ENCODE peak calls at places on chromosomes 7 and 10, in six cellular contexts. D, V, L, R, T and N are unnamed samples.

GRCh38 chr10:75281980-75282379 is 46.2 kb upstream of the COMTD1 start:
- DNase-seq in D (no peak), V (no peak), L (no peak), R (no peak), T (peak; percentile 32), N (no peak)

GRCh38 chr10:126130291-126130710 is 233.9 kb downstream of the FANK1 start:
- DNase-seq in D (no peak), V (peak; percentile 33), L (peak; percentile 68), R (peak; percentile 82), T (no peak), N (no peak)

GRCh38 chr7:149454006-149454405 is 6.9 kb downstream of the ZNF777 start:
- DNase-seq in D (no peak), V (no peak), L (no peak), R (no peak), T (no peak), N (no peak)

GRCh38 chr10:126661841-126662520 is 8.5 kb downstream of the C10orf90 start:
- DNase-seq in D (no peak), V (no peak), L (peak; percentile 95), R (peak; percentile 93), T (no peak), N (no peak)

GRCh38 chr7:151019130-151019447 is 5.2 kb downstream of the ATG9B start:
- DNase-seq in D (no peak), V (no peak), L (no peak), R (no peak), T (no peak), N (no peak)

GRCh38 chr10:1487288-1487687 is 250.0 kb downstream of the ADARB2 start:
- DNase-seq in D (no peak), V (no peak), L (no peak), R (no peak), T (no peak), N (no peak)

GRCh38 chr7:38932509-38933168 is 23.6 kb upstream of the VPS41 start:
- DNase-seq in D (peak; percentile 90), V (peak; percentile 25), L (peak; percentile 4), R (peak; percentile 48), T (peak; percentile 78), N (no peak)

GRCh38 chr10:83991986-83992753 is 147.1 kb upstream of the GHITM start:
- DNase-seq in D (peak; percentile 91), V (no peak), L (no peak), R (no peak), T (peak; percentile 81), N (no peak)

GRCh38 chr7:76296743-76297740 is 5.4 kb upstream of the HSPB1 start:
- DNase-seq in D (no peak), V (peak; percentile 93), L (peak; percentile 84), R (peak; percentile 93), T (no peak), N (no peak)

GRCh38 chr7:22350466-22351328 is 6.3 kb downstream of the RAPGEF5 start:
- DNase-seq in D (no peak), V (peak; percentile 11), L (peak; percentile 67), R (no peak), T (peak; percentile 73), N (no peak)

GRCh38 chr7:111012152-111012551 is 78.8 kb upstream of the LRRN3 start:
- DNase-seq in D (no peak), V (peak; percentile 36), L (no peak), R (peak; percentile 52), T (no peak), N (no peak)

GRCh38 chr10:106111241-106111640 is 1053.3 kb downstream of the SORCS1 start:
- DNase-seq in D (no peak), V (peak; percentile 1), L (no peak), R (peak; percentile 60), T (no peak), N (no peak)

GRCh38 chr7:132519936-132520335 is 56.3 kb downstream of the PLXNA4 start:
- DNase-seq in D (no peak), V (no peak), L (peak; percentile 48), R (no peak), T (peak; percentile 49), N (no peak)

GRCh38 chr7:2191026-2191425 is 41.7 kb downstream of the MAD1L1 start:
- DNase-seq in D (no peak), V (no peak), L (peak; percentile 61), R (no peak), T (no peak), N (no peak)

GRCh38 chr10:78349165-78349516 is 315.5 kb downstream of the RPS24 start:
- DNase-seq in D (peak; percentile 34), V (no peak), L (no peak), R (no peak), T (no peak), N (no peak)

GRCh38 chr7:132402751-132403245 is 173.5 kb downstream of the PLXNA4 start:
- DNase-seq in D (no peak), V (no peak), L (peak; percentile 97), R (peak; percentile 81), T (no peak), N (no peak)

GRCh38 chr7:79980376-79980775 is 154.3 kb upstream of the GNAI1 start:
- DNase-seq in D (no peak), V (no peak), L (no peak), R (no peak), T (no peak), N (no peak)

GRCh38 chr7:79977481-79977880 is 157.2 kb upstream of the GNAI1 start:
- DNase-seq in D (no peak), V (no peak), L (no peak), R (no peak), T (no peak), N (no peak)

GRCh38 chr7:79984210-79984609 is 150.4 kb upstream of the GNAI1 start:
- DNase-seq in D (no peak), V (peak; percentile 73), L (peak; percentile 61), R (peak; percentile 12), T (no peak), N (no peak)

GRCh38 chr7:79979437-79979836 is 155.2 kb upstream of the GNAI1 start:
- DNase-seq in D (no peak), V (peak; percentile 92), L (peak; percentile 20), R (peak; percentile 67), T (no peak), N (peak; percentile 59)

DNA sequence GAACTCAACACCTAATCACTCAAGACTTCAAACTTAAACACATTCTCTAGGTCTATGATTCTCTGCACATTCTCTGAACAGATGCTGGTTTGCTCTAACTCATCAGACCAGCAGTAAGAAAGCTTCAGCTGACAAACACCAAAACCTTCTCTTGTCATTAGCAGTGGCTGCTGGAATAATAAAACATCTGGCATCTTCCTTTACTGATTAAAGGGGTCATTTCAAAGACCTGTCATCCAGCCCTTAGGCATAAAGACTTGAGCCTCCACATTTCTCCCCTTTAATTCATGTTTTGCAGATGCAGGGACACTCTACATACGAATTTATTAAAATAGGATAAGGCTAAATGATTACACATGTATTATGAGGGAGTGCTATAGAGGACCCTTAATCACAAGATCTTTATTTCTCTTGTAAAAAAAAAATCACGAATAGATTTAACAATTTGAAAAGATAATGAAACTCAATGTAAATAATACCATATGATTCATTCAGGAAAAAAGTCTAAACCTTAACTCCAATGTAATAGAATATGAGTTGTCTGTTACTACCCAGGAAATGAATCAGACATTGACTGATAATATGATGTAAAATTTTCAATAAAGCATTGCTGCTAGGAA is 152.4 kb upstream of the GNAI1 start:
- DNase-seq in D (no peak), V (peak; percentile 84), L (peak; percentile 57), R (peak; percentile 52), T (no peak), N (peak; percentile 80)
- H3K4me3 ChIP-seq in D (no peak overlapping the region), V (no peak overlapping the region), L (no peak overlapping the region), R (no peak overlapping the region), T (no peak overlapping the region), N (no peak overlapping the region)

GRCh38 chr7:45088146-45088701 is 545 bp downstream of the NACAD start:
- DNase-seq in D (no peak), V (no peak), L (no peak), R (no peak), T (no peak), N (no peak)
- H3K4me3 ChIP-seq in D (peak overlapping the region; percentile 29), V (peak overlapping the region; percentile 62), L (peak overlapping the region; percentile 50), R (peak overlapping the region; percentile 16), T (no peak overlapping the region), N (peak overlapping the region; percentile 47)

DNA sequence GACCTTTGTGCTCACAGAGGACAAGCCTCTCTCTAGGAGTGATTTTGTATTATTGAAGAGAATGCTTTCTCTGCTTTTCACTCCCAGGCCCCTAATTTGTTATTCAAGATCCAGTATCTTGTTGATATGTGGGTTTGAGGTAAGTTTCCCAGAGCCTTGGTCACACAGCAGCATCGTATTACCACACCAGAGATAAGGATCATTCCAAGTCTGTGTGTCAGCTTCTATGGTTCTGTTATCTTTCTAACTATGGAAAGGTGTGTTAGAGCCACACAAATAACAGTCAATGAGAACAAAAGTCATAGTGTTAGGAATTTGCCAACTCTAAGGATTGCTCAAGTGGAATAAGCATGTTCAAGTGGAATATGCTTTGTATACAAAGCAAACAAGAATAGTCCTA is 1208.3 kb downstream of the GATA3 start:
- DNase-seq in D (no peak), V (peak; percentile 1), L (peak; percentile 64), R (no peak), T (peak; percentile 70), N (no peak)
- H3K4me3 ChIP-seq in D (no peak overlapping the region), V (no peak overlapping the region), L (no peak overlapping the region), R (no peak overlapping the region), T (no peak overlapping the region), N (no peak overlapping the region)

DNA sequence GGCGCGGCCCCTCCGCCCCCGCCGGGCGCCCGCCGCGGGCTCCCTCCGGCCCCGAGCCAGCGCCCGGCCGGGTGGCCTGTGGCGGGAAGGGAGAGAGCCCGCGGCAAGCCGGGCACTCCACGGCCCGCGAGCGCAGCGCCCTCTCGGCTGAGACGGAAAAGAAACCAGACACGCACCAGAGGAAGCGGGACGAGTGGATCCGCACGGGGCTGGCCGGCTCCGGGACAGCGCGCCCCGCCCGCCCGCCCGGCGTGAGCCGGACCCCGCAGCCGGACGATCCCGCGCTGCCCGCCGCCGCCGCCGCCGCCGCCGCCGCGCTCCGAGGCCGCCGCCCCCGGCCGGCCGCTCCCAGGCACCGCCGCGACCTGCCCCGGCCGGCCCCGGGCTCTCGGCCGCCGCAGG is 300 bp downstream of the ARHGAP21 start:
- DNase-seq in D (no peak), V (peak; percentile 36), L (no peak), R (no peak), T (no peak), N (no peak)
- H3K4me3 ChIP-seq in D (no peak overlapping the region), V (peak overlapping the region; percentile 58), L (peak overlapping the region; percentile 67), R (peak overlapping the region; percentile 80), T (peak overlapping the region; percentile 61), N (peak overlapping the region; percentile 78)

DNA sequence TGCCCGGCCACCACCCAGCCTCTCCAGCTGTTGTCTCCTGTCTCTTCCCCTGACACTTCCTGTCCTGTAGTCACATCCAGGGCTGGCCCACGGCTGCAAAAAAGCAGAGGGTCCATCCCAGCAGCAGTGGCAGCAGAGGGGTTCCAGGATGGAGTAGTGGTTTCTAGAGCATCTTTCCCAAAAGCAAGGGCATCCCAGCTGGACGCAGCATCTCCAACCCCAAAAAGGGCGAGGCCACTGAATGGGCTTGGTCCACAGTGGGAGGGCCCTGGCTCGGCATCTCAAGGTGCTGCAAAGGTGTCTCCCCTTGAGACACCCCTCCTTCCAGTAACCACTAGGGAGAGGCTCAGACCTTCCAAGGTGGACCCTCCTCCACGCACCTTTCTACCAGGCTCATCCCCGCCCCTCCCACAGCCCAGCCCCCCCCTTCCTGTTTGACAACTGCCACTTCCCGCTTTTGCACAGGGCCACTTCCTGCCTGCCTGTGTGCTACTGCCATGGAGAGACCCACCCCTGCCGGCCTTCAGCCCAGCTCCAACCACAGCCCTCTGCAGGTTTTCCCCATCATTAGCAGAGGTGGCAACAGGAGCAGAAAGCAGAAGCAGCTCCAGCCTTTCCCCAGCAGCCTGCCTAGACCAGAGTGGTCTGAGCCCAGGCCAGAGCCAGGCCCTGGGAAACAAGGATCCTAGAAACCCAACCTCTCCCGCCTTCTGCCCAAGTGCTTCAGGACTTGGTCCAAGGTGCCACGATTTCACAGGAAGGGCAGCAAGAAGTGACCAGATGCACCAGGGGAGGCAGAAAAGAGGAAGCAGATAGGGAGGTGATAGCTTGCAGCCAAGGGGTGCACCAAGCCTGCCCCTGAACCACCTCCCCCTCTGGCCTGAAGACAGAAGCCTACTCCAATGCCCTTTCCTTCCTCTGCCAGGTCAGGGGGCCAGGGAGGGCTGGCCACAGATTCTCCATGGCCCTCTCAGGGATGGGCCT is 8.6 kb downstream of the CAMK2G start:
- DNase-seq in D (no peak), V (no peak), L (no peak), R (no peak), T (peak; percentile 52), N (no peak)
- H3K4me3 ChIP-seq in D (no peak overlapping the region), V (no peak overlapping the region), L (no peak overlapping the region), R (no peak overlapping the region), T (no peak overlapping the region), N (no peak overlapping the region)